ENCODE peak calls at places on chromosome 18, in seven cellular contexts. N, C, Z, Y, U, Q and I are unnamed samples.

GRCh38 chr18:24534737-24535136 is 74.3 kb downstream of the HRH4 start:
- DNase-seq in N (no peak), C (no peak), Z (no peak), Y (no peak), U (peak), Q (no peak), I (no peak)

GRCh38 chr18:79567481-79568147 is 112.0 kb upstream of the CTDP1 start:
- DNase-seq in N (peak), C (no peak), Z (peak), Y (peak), U (no peak), Q (no peak), I (no peak)

GRCh38 chr18:9124824-9125223 is 11.8 kb upstream of the ANKRD12 start:
- DNase-seq in N (no peak), C (no peak), Z (no peak), Y (no peak), U (no peak), Q (no peak), I (no peak)

GRCh38 chr18:10142056-10142455 is 228.2 kb downstream of the VAPA start:
- DNase-seq in N (peak), C (no peak), Z (no peak), Y (no peak), U (no peak), Q (no peak), I (no peak)

GRCh38 chr18:75727479-75727878 is 300.0 kb upstream of the SMIM21 start:
- DNase-seq in N (peak), C (no peak), Z (peak), Y (peak), U (peak), Q (peak), I (no peak)

GRCh38 chr18:29457316-29457715 is 1280.4 kb upstream of the CDH2 start:
- DNase-seq in N (no peak), C (no peak), Z (no peak), Y (no peak), U (no peak), Q (no peak), I (peak)

GRCh38 chr18:7532942-7533341 is 34.2 kb upstream of the PTPRM start:
- DNase-seq in N (no peak), C (no peak), Z (no peak), Y (no peak), U (no peak), Q (no peak), I (no peak)

GRCh38 chr18:25349131-25349925 is 2.6 kb downstream of the ZNF521 start:
- DNase-seq in N (peak), C (no peak), Z (peak), Y (no peak), U (peak), Q (no peak), I (no peak)

GRCh38 chr18:22347624-22348511 is 69.8 kb downstream of the CTAGE1 start:
- DNase-seq in N (peak), C (peak), Z (peak), Y (no peak), U (peak), Q (no peak), I (peak)

GRCh38 chr18:12432196-12432595 is 24.5 kb downstream of the PRELID3A start:
- DNase-seq in N (no peak), C (no peak), Z (no peak), Y (no peak), U (no peak), Q (no peak), I (no peak)

GRCh38 chr18:58639751-58640427 is 11.0 kb upstream of the ALPK2 start:
- DNase-seq in N (peak), C (peak), Z (no peak), Y (no peak), U (no peak), Q (no peak), I (no peak)

GRCh38 chr18:68507781-68508180 is 207.1 kb downstream of the TMX3 start:
- DNase-seq in N (no peak), C (no peak), Z (peak), Y (no peak), U (no peak), Q (no peak), I (no peak)

GRCh38 chr18:48920408-48921038 is 30.2 kb downstream of the SMAD7 start:
- DNase-seq in N (no peak), C (no peak), Z (no peak), Y (no peak), U (no peak), Q (no peak), I (no peak)

GRCh38 chr18:9365406-9365805 is 30.8 kb downstream of the TWSG1 start:
- DNase-seq in N (peak), C (no peak), Z (no peak), Y (no peak), U (no peak), Q (no peak), I (no peak)

GRCh38 chr18:74489631-74490030 is 6.5 kb upstream of the CNDP2 start:
- DNase-seq in N (peak), C (no peak), Z (peak), Y (no peak), U (peak), Q (no peak), I (no peak)

GRCh38 chr18:70469916-70470315 is 181.1 kb downstream of the SOCS6 start:
- DNase-seq in N (peak), C (no peak), Z (peak), Y (no peak), U (peak), Q (no peak), I (no peak)

GRCh38 chr18:24128700-24129099 is 10.2 kb upstream of the CABYR start:
- DNase-seq in N (peak), C (no peak), Z (no peak), Y (no peak), U (peak), Q (no peak), I (no peak)

GRCh38 chr18:64713284-64713683 is 564.4 kb upstream of the LINC00305 start:
- DNase-seq in N (no peak), C (no peak), Z (no peak), Y (no peak), U (no peak), Q (no peak), I (no peak)

GRCh38 chr18:47987456-47987735 is 56.9 kb upstream of the SMAD2 start:
- DNase-seq in N (no peak), C (no peak), Z (no peak), Y (no peak), U (no peak), Q (no peak), I (no peak)

GRCh38 chr18:22466608-22467390 is 49.1 kb upstream of the CTAGE1 start:
- DNase-seq in N (peak), C (peak), Z (peak), Y (no peak), U (no peak), Q (no peak), I (peak)

GRCh38 chr18:69813559-69813958 is 134.1 kb downstream of the CD226 start:
- DNase-seq in N (no peak), C (no peak), Z (no peak), Y (no peak), U (no peak), Q (no peak), I (no peak)

GRCh38 chr18:7492385-7492784 is 74.7 kb upstream of the PTPRM start:
- DNase-seq in N (no peak), C (no peak), Z (no peak), Y (no peak), U (no peak), Q (no peak), I (no peak)

GRCh38 chr18:37729715-37730114 is 164.1 kb upstream of the CELF4 start:
- DNase-seq in N (no peak), C (no peak), Z (no peak), Y (no peak), U (no peak), Q (no peak), I (no peak)

GRCh38 chr18:50446629-50447028 is 71.8 kb downstream of the SKA1 start:
- DNase-seq in N (no peak), C (no peak), Z (no peak), Y (no peak), U (no peak), Q (no peak), I (no peak)

GRCh38 chr18:78627546-78628315 is 351.9 kb upstream of the SALL3 start:
- DNase-seq in N (peak), C (no peak), Z (peak), Y (no peak), U (no peak), Q (no peak), I (no peak)

GRCh38 chr18:3257627-3258120 is 4.3 kb upstream of the MYL12B start:
- DNase-seq in N (no peak), C (no peak), Z (no peak), Y (no peak), U (no peak), Q (no peak), I (no peak)

GRCh38 chr18:79508565-79509535 is 113.1 kb downstream of the NFATC1 start:
- DNase-seq in N (no peak), C (no peak), Z (peak), Y (no peak), U (no peak), Q (no peak), I (no peak)

GRCh38 chr18:9790261-9790660 is 82.2 kb downstream of the RAB31 start:
- DNase-seq in N (no peak), C (no peak), Z (no peak), Y (peak), U (no peak), Q (no peak), I (no peak)

GRCh38 chr18:11268691-11269686 is 119.6 kb upstream of the PIEZO2 start:
- DNase-seq in N (no peak), C (no peak), Z (peak), Y (no peak), U (no peak), Q (no peak), I (no peak)

GRCh38 chr18:56650056-56650455 is 1.1 kb upstream of the WDR7 start:
- DNase-seq in N (no peak), C (no peak), Z (no peak), Y (no peak), U (peak), Q (no peak), I (no peak)

GRCh38 chr18:8860845-8861642 is 155.7 kb downstream of the MTCL1 start:
- DNase-seq in N (no peak), C (no peak), Z (no peak), Y (no peak), U (no peak), Q (no peak), I (no peak)

GRCh38 chr18:69876490-69876889 is 71.2 kb downstream of the CD226 start:
- DNase-seq in N (no peak), C (no peak), Z (no peak), Y (no peak), U (no peak), Q (no peak), I (no peak)

GRCh38 chr18:3690682-3691066 is 240.7 kb downstream of the TGIF1 start:
- DNase-seq in N (no peak), C (no peak), Z (no peak), Y (no peak), U (no peak), Q (no peak), I (no peak)

GRCh38 chr18:24262097-24262496 is 123.2 kb downstream of the CABYR start:
- DNase-seq in N (no peak), C (no peak), Z (no peak), Y (no peak), U (no peak), Q (no peak), I (no peak)

GRCh38 chr18:62009521-62009920 is 116.7 kb upstream of the RNF152 start:
- DNase-seq in N (no peak), C (no peak), Z (no peak), Y (no peak), U (no peak), Q (no peak), I (no peak)